ENCODE peak calls at places on chromosomes 16 and 17, in seven cellular contexts. H is adipocyte, Y is adrenal gland, M is neuronal stem cell, X is body of pancreas, V is heart right ventricle, T is left lung. D is an unnamed sample. For H3K9me3 and H3K4me1, the result is how much of the 10 kb centered on the place peaks cover.

GRCh38 chr16:12455287-12455798 is 348.3 kb downstream of the CPPED1 start:
- DNase-seq in H (peak), V (peak), Y (peak), T (peak), X (peak), M (peak), D (no peak)

GRCh38 chr16:75218256-75219076 is at the start of gene CTRB1:
- DNase-seq in T (no peak), M (no peak), Y (peak), V (no peak), X (peak), H (no peak), D (no peak)

GRCh38 chr17:70901870-70902269 is 732.5 kb downstream of the KCNJ2 start:
- DNase-seq in T (no peak), X (no peak), H (no peak), M (no peak), V (no peak), Y (no peak), D (no peak)

GRCh38 chr16:86546638-86547013 is 8.4 kb downstream of the MTHFSD start:
- DNase-seq in X (no peak), M (no peak), H (no peak), V (no peak), T (peak), Y (no peak), D (no peak)

GRCh38 chr17:77443743-77444260 is 303.0 kb downstream of the SEC14L1 start:
- DNase-seq in M (no peak), H (no peak), Y (no peak), X (no peak), V (no peak), T (no peak), D (no peak)

GRCh38 chr17:68570531-68570930 is 30.6 kb downstream of the FAM20A start:
- DNase-seq in H (peak), T (no peak), Y (no peak), V (no peak), M (no peak), X (no peak), D (no peak)

GRCh38 chr17:67990909-67991308 is 5.4 kb downstream of the C17orf58 start:
- DNase-seq in V (no peak), T (no peak), M (no peak), Y (no peak), H (no peak), X (no peak), D (no peak)

GRCh38 chr16:29675811-29676643 is 3.0 kb upstream of the QPRT start:
- DNase-seq in Y (no peak), M (no peak), X (no peak), H (peak), V (no peak), T (no peak), D (no peak)

GRCh38 chr16:1810106-1810505 is 16.5 kb downstream of the HAGH start:
- DNase-seq in Y (no peak), T (peak), V (no peak), X (no peak), M (no peak), H (no peak), D (no peak)

DNA sequence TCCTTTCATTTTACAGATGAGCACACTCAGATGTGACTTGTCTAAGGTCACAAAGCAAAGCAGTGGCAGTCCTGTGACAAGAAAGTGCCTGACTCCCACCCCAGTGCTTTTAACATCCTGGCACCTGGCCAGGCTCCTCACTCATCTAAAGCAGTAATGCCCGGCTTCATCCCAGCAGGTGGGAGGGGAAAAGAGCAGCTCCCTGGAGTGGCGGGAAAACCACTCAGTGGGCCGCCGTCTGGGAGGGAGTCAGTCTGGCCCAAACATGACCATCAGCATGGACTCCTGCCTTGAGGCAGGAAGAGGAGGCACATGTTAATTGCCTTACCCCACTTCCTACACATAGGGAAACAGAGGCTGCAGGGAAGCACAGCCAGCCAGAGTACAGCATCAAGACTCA is 2.6 kb downstream of the PCGF2 start:
- DNase-seq in T (no peak), Y (peak), H (no peak), V (no peak), M (no peak), X (no peak), D (no peak)
- H3K4me3 ChIP-seq in T (no peak), Y (no peak), H (no peak), V (no peak), M (no peak), X (no peak), D (no peak)

GRCh38 chr17:28706471-28707338 is 5.0 kb downstream of the PROCA1 start:
- DNase-seq in X (no peak), H (no peak), M (no peak), V (no peak), T (no peak), Y (no peak), D (no peak)
- H3K9me3 ChIP-seq in X (under half), H (under half), M (under half), V (under half), T (under half), Y (under half), D (under half)

GRCh38 chr16:25608002-25608401 is 83.8 kb upstream of the HS3ST4 start:
- DNase-seq in V (no peak), H (no peak), X (no peak), T (no peak), Y (no peak), M (no peak), D (no peak)

GRCh38 chr16:25605381-25605780 is 86.4 kb upstream of the HS3ST4 start:
- DNase-seq in X (no peak), Y (no peak), H (no peak), V (no peak), M (no peak), T (no peak), D (no peak)

DNA sequence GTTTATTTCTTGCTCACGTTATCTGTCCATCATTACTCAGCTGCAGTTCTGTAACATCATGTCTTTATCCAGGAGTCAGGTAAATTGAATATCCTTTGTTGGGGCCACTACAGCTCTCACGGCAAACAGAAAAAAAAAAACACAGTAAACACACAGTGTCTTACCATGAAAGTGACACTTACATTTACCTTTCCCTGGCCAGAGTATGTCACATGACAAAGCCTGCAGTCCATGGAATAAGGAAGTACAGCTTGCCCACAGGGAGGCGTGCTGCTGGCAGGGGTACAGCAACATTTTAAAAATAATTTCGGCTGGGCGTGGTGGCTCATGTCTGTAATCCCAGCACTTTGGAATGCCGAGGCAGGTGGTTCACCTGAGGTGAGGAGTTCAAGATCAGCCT is 85.7 kb upstream of the HS3ST4 start:
- DNase-seq in H (no peak), Y (no peak), V (no peak), T (no peak), M (no peak), X (no peak), D (no peak)
- H3K4me1 ChIP-seq in H (under half), Y (under half), V (under half), T (under half), M (under half), X (under half), D (under half)

GRCh38 chr16:3460121-3460520 is 16.6 kb downstream of the NAA60 start:
- DNase-seq in Y (no peak), V (no peak), M (no peak), T (no peak), X (no peak), H (no peak), D (no peak)
- H3K4me3 ChIP-seq in Y (no peak), V (no peak), M (no peak), T (no peak), X (no peak), H (peak), D (no peak)

DNA sequence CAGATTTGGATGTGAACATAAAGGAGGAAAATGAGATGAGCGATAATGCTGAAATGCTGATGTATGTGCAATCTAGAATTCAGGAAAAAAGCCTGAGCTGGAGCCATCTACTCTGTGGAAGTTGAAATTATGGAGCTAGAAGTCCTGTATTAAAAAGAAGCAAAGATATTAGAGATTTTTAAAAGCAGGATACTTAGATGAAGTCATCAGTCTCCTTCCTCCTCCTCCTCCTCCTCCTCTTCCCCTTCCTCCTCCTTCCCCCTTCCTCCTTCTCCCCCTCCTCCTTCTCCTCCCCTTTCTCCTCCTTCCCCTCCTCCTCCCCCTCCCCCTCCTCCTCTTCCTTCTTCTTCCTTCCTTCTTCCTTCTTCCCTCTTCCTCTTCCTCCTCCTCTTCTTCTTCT is 823.8 kb upstream of the CA10 start:
- DNase-seq in M (no peak), Y (no peak), H (no peak), T (no peak), X (no peak), V (no peak), D (no peak)
- H3K9me3 ChIP-seq in M (under half), Y (under half), H (under half), T (under half), X (under half), V (under half), D (under half)

D was measured in tibial artery.